ENCODE peak calls at places on chromosomes 3 and 15, in five cellular contexts. V, X, J, H and L are unnamed samples.

GRCh38 chr3:174862101-174862500 is 3.0 kb downstream of the NAALADL2 start:
- DNase-seq in V (peak), X (no peak), J (peak), H (peak), L (no peak)

GRCh38 chr3:59831394-59831793 is 781.6 kb upstream of the CFAP20DC start:
- DNase-seq in V (no peak), X (no peak), J (no peak), H (no peak), L (no peak)

GRCh38 chr3:107218864-107219269 is 158.4 kb upstream of the CCDC54 start:
- DNase-seq in V (no peak), X (no peak), J (peak), H (no peak), L (no peak)

GRCh38 chr15:76293361-76293760 is 17.9 kb downstream of the ETFA start:
- DNase-seq in V (no peak), X (peak), J (peak), H (peak), L (no peak)

GRCh38 chr3:167467848-167468611 is 5.8 kb downstream of the SERPINI2 start:
- DNase-seq in V (no peak), X (no peak), J (no peak), H (no peak), L (no peak)

GRCh38 chr15:96514607-96515285 is 184.2 kb downstream of the NR2F2 start:
- DNase-seq in V (no peak), X (no peak), J (no peak), H (no peak), L (no peak)

GRCh38 chr15:92938387-92938786 is 38.3 kb downstream of the CHD2 start:
- DNase-seq in V (no peak), X (no peak), J (no peak), H (no peak), L (no peak)

GRCh38 chr3:42733501-42734262 is 31.1 kb upstream of the HHATL start:
- DNase-seq in V (no peak), X (no peak), J (no peak), H (no peak), L (peak)

GRCh38 chr3:185824467-185825378 is at the start of gene IGF2BP2:
- DNase-seq in V (peak), X (peak), J (peak), H (peak), L (peak)

GRCh38 chr3:127464642-127465041 is 125.9 kb downstream of the TPRA1 start:
- DNase-seq in V (no peak), X (no peak), J (no peak), H (no peak), L (no peak)

GRCh38 chr3:89184151-89184550 is 76.7 kb downstream of the EPHA3 start:
- DNase-seq in V (no peak), X (no peak), J (no peak), H (no peak), L (no peak)

GRCh38 chr3:18153571-18154173 is 271.5 kb downstream of the SATB1 start:
- DNase-seq in V (peak), X (peak), J (peak), H (no peak), L (no peak)

GRCh38 chr15:97998307-97999071 is 38.0 kb downstream of the ARRDC4 start:
- DNase-seq in V (no peak), X (no peak), J (no peak), H (no peak), L (no peak)

GRCh38 chr3:141915766-141916165 is 39.3 kb downstream of the ATP1B3 start:
- DNase-seq in V (no peak), X (no peak), J (no peak), H (no peak), L (no peak)

GRCh38 chr3:82671466-82671865 is 910.0 kb upstream of the GBE1 start:
- DNase-seq in V (no peak), X (no peak), J (no peak), H (no peak), L (no peak)

GRCh38 chr3:51717446-51717845 is 10.6 kb downstream of the GRM2 start:
- DNase-seq in V (no peak), X (no peak), J (no peak), H (no peak), L (no peak)
- TF ChIP-seq CTCF in V (no peak), X (no peak), J (no peak), H (no peak), L (no peak)

GRCh38 chr15:90901799-90902655 is 1.1 kb upstream of the MAN2A2 start:
- DNase-seq in V (peak), X (peak), J (peak), H (peak), L (peak)

GRCh38 chr15:90902656-90902995 is 476 bp upstream of the MAN2A2 start:
- DNase-seq in V (no peak), X (no peak), J (no peak), H (no peak), L (no peak)

GRCh38 chr15:90904746-90905145 is 1.6 kb downstream of the MAN2A2 start:
- DNase-seq in V (no peak), X (no peak), J (no peak), H (no peak), L (no peak)

GRCh38 chr15:90903733-90904536 is 833 bp downstream of the MAN2A2 start:
- DNase-seq in V (no peak), X (no peak), J (no peak), H (no peak), L (no peak)

GRCh38 chr15:90902996-90903732 is at the start of gene MAN2A2:
- DNase-seq in V (peak), X (peak), J (peak), H (peak), L (peak)
- TF ChIP-seq CTCF in V (no peak), X (no peak), J (no peak), H (no peak), L (no peak)

DNA sequence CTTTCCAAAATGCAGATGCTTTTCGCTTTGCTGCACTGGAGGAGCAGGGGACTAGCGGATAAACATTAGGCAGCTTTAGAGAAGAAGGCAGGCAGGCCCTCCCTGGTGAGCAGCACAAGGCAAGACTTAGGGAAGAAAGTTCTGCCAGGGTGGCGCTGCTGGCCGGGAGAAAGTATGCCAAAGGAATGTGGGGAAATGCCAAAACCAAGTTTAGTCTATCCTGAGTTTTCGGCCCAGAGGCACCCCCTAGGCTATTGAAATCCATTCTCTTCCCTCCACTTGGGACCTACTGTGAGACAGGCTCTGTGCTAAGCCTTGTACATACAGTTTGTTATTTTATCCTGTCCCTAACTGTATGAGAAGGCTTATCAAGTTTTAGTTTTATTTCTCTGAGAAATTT is 9.2 kb downstream of the SHC4 start:
- DNase-seq in V (no peak), X (peak), J (peak), H (no peak), L (no peak)
- TF ChIP-seq CTCF in V (no peak), X (no peak), J (no peak), H (no peak), L (no peak)

DNA sequence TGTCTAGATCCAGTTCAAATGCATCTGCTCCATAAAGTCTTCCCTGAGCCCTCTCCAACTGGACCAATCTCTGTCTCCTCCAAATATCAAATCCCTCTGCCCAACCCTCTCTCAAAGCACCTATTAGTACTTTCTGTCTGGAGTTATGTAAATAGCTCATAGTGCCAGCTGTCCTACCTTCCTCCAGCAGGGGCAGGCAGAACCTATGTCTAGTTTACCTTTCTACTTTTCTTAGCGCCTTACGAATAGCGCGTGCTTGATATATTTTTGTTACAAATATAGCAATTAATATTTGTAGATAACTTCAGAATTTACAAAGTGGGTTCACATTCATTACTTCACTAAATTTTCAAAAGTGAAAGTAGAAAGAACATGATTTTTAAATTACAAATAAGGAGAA is 14.0 kb upstream of the CCDC80 start:
- DNase-seq in V (no peak), X (no peak), J (peak), H (no peak), L (no peak)
- TF ChIP-seq CTCF in V (peak), X (peak), J (peak), H (peak), L (peak)

GRCh38 chr3:61966200-61966599 is 404.8 kb downstream of the PTPRG start:
- DNase-seq in V (peak), X (peak), J (peak), H (no peak), L (no peak)
- TF ChIP-seq CTCF in V (no peak), X (no peak), J (no peak), H (no peak), L (no peak)

GRCh38 chr3:39125837-39126500 is 18.5 kb downstream of the TTC21A start:
- DNase-seq in V (peak), X (peak), J (peak), H (peak), L (no peak)

GRCh38 chr3:39122811-39123210 is 15.3 kb downstream of the TTC21A start:
- DNase-seq in V (no peak), X (no peak), J (no peak), H (no peak), L (no peak)

GRCh38 chr3:39126532-39127071 is 19.1 kb downstream of the TTC21A start:
- DNase-seq in V (peak), X (peak), J (peak), H (peak), L (no peak)

GRCh38 chr3:39127296-39127906 is 19.9 kb downstream of the TTC21A start:
- DNase-seq in V (no peak), X (no peak), J (no peak), H (no peak), L (no peak)

GRCh38 chr3:39124876-39125836 is 17.7 kb downstream of the TTC21A start:
- DNase-seq in V (peak), X (peak), J (peak), H (peak), L (no peak)
- TF ChIP-seq CTCF in V (peak), X (peak), J (peak), H (peak), L (peak)

GRCh38 chr3:58241321-58242044 is 3.9 kb downstream of the ABHD6 start:
- DNase-seq in V (no peak), X (peak), J (no peak), H (no peak), L (no peak)
- TF ChIP-seq CTCF in V (no peak), X (no peak), J (no peak), H (no peak), L (no peak)

DNA sequence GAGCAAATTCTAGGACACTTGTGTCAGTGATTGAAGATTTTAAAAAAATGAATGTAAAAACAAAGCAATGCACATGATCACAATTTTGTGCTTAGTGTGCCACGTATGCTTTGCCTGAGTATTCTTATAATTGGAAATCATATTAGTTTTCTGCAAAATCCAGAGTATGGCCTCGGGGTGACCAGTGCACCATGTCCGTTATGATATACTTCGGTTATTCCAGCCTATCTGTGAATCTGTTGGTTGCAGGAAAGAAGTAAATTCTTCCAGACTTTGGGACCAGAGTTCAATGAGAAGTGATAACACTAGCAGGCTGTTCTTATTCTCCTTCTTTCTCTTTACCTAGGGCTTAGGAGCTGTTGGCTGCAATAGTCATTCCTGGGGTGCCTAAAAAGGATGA is 152.0 kb upstream of the TMC3 start:
- DNase-seq in V (no peak), X (no peak), J (no peak), H (no peak), L (no peak)
- TF ChIP-seq CTCF in V (no peak), X (no peak), J (no peak), H (no peak), L (no peak)

DNA sequence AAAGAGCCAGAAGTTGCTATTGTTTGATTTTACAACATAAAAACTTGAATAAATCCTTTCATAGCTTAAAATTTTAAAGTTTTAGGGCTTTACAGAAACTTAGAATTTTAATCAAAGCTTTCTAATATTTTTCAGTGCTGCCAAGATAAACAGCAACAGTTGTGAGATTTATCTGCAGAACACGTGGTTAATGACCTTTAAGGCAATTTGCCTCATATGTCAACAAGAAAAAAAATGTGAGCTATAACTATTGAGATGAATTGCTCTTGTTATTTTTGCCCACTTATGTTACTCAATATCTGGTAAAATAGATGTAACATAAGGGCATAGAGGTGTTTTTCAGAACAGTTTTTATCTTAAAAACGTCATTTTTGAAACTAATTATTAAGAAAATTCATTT is 96.7 kb upstream of the NECTIN3 start:
- DNase-seq in V (no peak), X (no peak), J (no peak), H (no peak), L (no peak)
- TF ChIP-seq CTCF in V (no peak), X (no peak), J (no peak), H (no peak), L (no peak)